ENCODE peak calls at places on chromosomes 1 and 21, in eight cellular contexts. G, N, J, Z, B, Y, S and L are unnamed samples.

GRCh38 chr1:109770331-109771095 is 6.8 kb upstream of the EPS8L3 start:
- DNase-seq in G (peak), N (no peak), J (no peak), Z (no peak), B (no peak), Y (no peak), S (peak), L (no peak)

GRCh38 chr1:29657816-29658215 is 421.5 kb downstream of the PTPRU start:
- DNase-seq in G (peak), N (no peak), J (peak), Z (no peak), B (no peak), Y (no peak), S (no peak), L (no peak)

GRCh38 chr1:196323869-196324268 is 284.4 kb downstream of the KCNT2 start:
- DNase-seq in G (no peak), N (no peak), J (no peak), Z (no peak), B (no peak), Y (no peak), S (no peak), L (no peak)

GRCh38 chr1:3987669-3988235 is 87.7 kb upstream of the C1orf174 start:
- DNase-seq in G (peak), N (no peak), J (no peak), Z (no peak), B (no peak), Y (no peak), S (no peak), L (no peak)

GRCh38 chr1:225441314-225442119 is 13.7 kb upstream of the LBR start:
- DNase-seq in G (no peak), N (no peak), J (no peak), Z (no peak), B (no peak), Y (peak), S (no peak), L (no peak)

GRCh38 chr1:173048629-173049326 is 2.0 kb downstream of the TNFSF18 start:
- DNase-seq in G (no peak), N (peak), J (no peak), Z (no peak), B (no peak), Y (no peak), S (no peak), L (no peak)

GRCh38 chr21:45872471-45872870 is 109.1 kb upstream of the COL6A1 start:
- DNase-seq in G (no peak), N (no peak), J (peak), Z (no peak), B (no peak), Y (no peak), S (peak), L (no peak)

GRCh38 chr1:70499695-70500094 is 88.6 kb downstream of the CTH start:
- DNase-seq in G (no peak), N (peak), J (no peak), Z (no peak), B (no peak), Y (no peak), S (no peak), L (no peak)

GRCh38 chr1:214989341-214989740 is 93.2 kb upstream of the KCNK2 start:
- DNase-seq in G (no peak), N (no peak), J (no peak), Z (no peak), B (no peak), Y (no peak), S (no peak), L (no peak)

GRCh38 chr1:51240096-51240495 is 4.0 kb downstream of the RNF11 start:
- DNase-seq in G (no peak), N (no peak), J (peak), Z (no peak), B (no peak), Y (no peak), S (no peak), L (no peak)

GRCh38 chr1:223486366-223486765 is 93.2 kb downstream of the CCDC185 start:
- DNase-seq in G (peak), N (peak), J (no peak), Z (no peak), B (no peak), Y (no peak), S (no peak), L (peak)

GRCh38 chr1:169245706-169246105 is 121.9 kb downstream of the NME7 start:
- DNase-seq in G (no peak), N (no peak), J (no peak), Z (no peak), B (no peak), Y (no peak), S (no peak), L (no peak)

GRCh38 chr21:45539796-45540600 is 2.2 kb downstream of the SLC19A1 start:
- DNase-seq in G (peak), N (no peak), J (peak), Z (no peak), B (no peak), Y (no peak), S (peak), L (no peak)

GRCh38 chr1:10794724-10795304 is 1.6 kb downstream of the CASZ1 start:
- DNase-seq in G (peak), N (no peak), J (peak), Z (no peak), B (no peak), Y (peak), S (no peak), L (peak)

GRCh38 chr1:205693421-205693991 is 13.2 kb upstream of the SLC45A3 start:
- DNase-seq in G (peak), N (no peak), J (no peak), Z (no peak), B (no peak), Y (no peak), S (no peak), L (no peak)